ENCODE peak calls at places on chromosomes 6 and 20, in four cellular contexts. X, Y, V and K are unnamed samples. For H3K9me3, the result is how much of the 10 kb centered on the place peaks cover.

GRCh38 chr20:23289724-23290395 is 60.7 kb upstream of the NXT1 start:
- DNase-seq in V (no peak), Y (no peak), X (no peak), K (no peak)

GRCh38 chr6:154154389-154154967 is 115.4 kb downstream of the OPRM1 start:
- DNase-seq in X (no peak), V (peak), Y (peak), K (peak)

GRCh38 chr6:80156204-80156603 is 49.7 kb downstream of the BCKDHB start:
- DNase-seq in V (no peak), Y (no peak), X (no peak), K (no peak)

GRCh38 chr6:100475554-100476325 is 11.0 kb upstream of the SIM1 start:
- DNase-seq in X (no peak), Y (no peak), V (no peak), K (no peak)

GRCh38 chr20:62587757-62588402 is 54.4 kb upstream of the SLCO4A1 start:
- DNase-seq in Y (no peak), X (no peak), V (peak), K (no peak)

GRCh38 chr20:19785886-19786285 is 27.8 kb downstream of the RIN2 start:
- DNase-seq in V (no peak), Y (no peak), X (no peak), K (no peak)

GRCh38 chr6:138833819-138834539 is 38.1 kb downstream of the ECT2L start:
- DNase-seq in V (peak), X (no peak), Y (no peak), K (no peak)

GRCh38 chr6:162941128-162941527 is 213.4 kb downstream of the PACRG start:
- DNase-seq in Y (no peak), X (no peak), V (no peak), K (no peak)

DNA sequence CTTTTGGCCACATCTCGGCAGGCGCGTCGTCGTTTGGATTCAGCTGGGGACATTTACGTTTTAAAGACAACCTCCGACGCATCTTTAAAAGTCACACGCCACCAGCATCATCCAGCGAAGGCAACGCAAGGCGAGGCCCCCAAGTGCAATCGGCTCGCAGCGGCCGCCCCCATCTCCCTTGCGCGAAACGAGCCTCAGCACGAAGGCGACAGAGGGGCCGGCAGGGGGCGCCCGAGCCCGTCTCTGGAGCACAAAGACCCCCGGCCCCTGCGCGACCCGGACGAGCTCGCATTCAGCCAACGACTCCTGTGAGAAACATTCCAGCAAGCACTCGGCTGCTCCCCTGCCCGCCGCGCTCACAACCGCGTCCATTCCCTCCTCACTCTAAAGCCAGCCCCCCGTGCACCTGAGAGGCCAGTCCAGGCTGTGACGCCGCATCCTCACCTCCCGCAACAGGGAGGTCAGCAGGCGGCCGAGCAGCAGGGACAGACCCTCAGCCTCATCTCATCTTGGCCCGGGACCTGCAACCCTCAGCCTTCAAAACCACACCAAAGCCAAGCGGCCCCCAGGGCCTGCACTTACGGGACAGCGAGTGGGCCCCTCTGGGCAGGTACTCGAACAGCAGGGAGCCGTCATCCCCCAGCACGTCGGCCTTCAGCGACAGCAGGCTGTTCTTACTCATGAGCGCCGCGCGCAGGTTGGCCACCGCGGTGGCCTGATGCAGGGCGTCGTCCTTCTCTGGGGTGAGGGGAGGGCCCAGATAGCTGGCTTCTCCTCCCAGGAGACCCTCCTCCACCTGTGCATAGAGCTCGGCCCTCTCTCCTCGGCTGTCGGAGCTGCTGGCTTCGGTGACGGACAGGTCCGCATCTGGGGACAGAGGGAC is 35.8 kb downstream of the SLC2A4RG start:
- DNase-seq in Y (no peak), V (peak), X (peak), K (no peak)
- TF ChIP-seq CTCF in Y (peak), V (peak), X (peak), K (peak)

DNA sequence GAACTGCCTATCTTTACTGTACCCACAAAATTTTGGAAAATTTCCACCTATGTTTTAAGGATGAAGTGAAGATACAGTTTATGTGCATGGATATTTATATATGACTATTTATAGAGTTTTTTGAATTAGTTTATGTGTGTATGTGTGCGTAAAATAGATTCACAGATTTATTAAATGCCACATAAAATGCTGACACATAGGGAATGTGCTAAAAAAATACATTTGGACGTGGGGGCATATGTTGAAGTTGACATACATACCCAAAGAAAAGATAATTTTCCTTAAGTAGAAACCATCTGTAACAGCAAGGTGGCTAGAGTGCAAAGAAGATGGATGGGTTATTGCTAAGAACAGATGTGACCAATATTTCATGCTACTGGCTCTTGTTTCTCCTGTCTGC is 302.1 kb upstream of the RNF217 start:
- DNase-seq in Y (no peak), X (no peak), V (no peak), K (no peak)
- H3K27ac ChIP-seq in Y (peak), X (no peak), V (no peak), K (no peak)

GRCh38 chr6:19270616-19271015 is 566.6 kb upstream of the ID4 start:
- DNase-seq in Y (no peak), X (no peak), V (no peak), K (no peak)
- H3K9me3 ChIP-seq in Y (under half), X (under half), V (under half), K (under half)

GRCh38 chr6:62614442-62614841 is 328.4 kb upstream of the KHDRBS2 start:
- DNase-seq in Y (no peak), V (no peak), X (no peak), K (no peak)
- TF ChIP-seq CTCF in Y (no peak), V (no peak), X (no peak), K (no peak)

GRCh38 chr20:37325206-37325605 is 20.7 kb upstream of the SRC start:
- DNase-seq in X (no peak), V (no peak), Y (no peak), K (no peak)
- H3K27ac ChIP-seq in X (no peak), V (no peak), Y (no peak), K (no peak)